ENCODE peak calls at places on chromosomes 7 and 10, in four cellular contexts. M is heart left ventricle, P is AG10803, U is neural progenitor cell. F is an unnamed sample.

GRCh38 chr7:133530682-133531081 is 277.8 kb downstream of the EXOC4 start:
- DNase-seq in M (no peak), P (peak; percentile 85), U (no peak), F (peak; percentile 36)

GRCh38 chr10:86287422-86287793 is 79.2 kb downstream of the GRID1 start:
- DNase-seq in M (no peak), P (no peak), U (no peak), F (no peak)

GRCh38 chr10:112288526-112288925 is 5.3 kb downstream of the TECTB start:
- DNase-seq in M (no peak), P (no peak), U (peak; percentile 75), F (no peak)

GRCh38 chr7:96080021-96080420 is 241.9 kb downstream of the SLC25A13 start:
- DNase-seq in M (no peak), P (no peak), U (peak; percentile 31), F (no peak)

GRCh38 chr7:101804087-101804631 is 13.3 kb upstream of the CUX1 start:
- DNase-seq in M (no peak), P (no peak), U (peak; percentile 61), F (no peak)

GRCh38 chr7:14995774-14996173 is 93.2 kb upstream of the DGKB start:
- DNase-seq in M (no peak), P (peak; percentile 5), U (no peak), F (no peak)

GRCh38 chr10:30387646-30388243 is 38.7 kb upstream of the MTPAP start:
- DNase-seq in M (no peak), P (peak; percentile 75), U (no peak), F (peak; percentile 90)

GRCh38 chr10:79189853-79190435 is 121.2 kb downstream of the ZMIZ1 start:
- DNase-seq in M (no peak), P (no peak), U (no peak), F (peak; percentile 70)

GRCh38 chr7:140304071-140304799 is 94.1 kb downstream of the SLC37A3 start:
- DNase-seq in M (no peak), P (peak; percentile 6), U (no peak), F (no peak)

GRCh38 chr7:93944673-93945072 is 23.1 kb downstream of the GNG11 start:
- DNase-seq in M (no peak), P (peak; percentile 66), U (no peak), F (no peak)

GRCh38 chr7:83520706-83521105 is 128.2 kb downstream of the SEMA3E start:
- DNase-seq in M (no peak), P (no peak), U (no peak), F (no peak)

GRCh38 chr7:137354361-137354760 is 10.8 kb upstream of the PTN start:
- DNase-seq in M (no peak), P (no peak), U (no peak), F (peak; percentile 16)

GRCh38 chr10:121708921-121709625 is 110.8 kb upstream of the FGFR2 start:
- DNase-seq in M (no peak), P (no peak), U (peak; percentile 81), F (no peak)

GRCh38 chr7:125061-125471 is 67.3 kb upstream of the FAM20C start:
- DNase-seq in M (no peak), P (no peak), U (no peak), F (no peak)

GRCh38 chr10:25797888-25798429 is 136.1 kb upstream of the MYO3A start:
- DNase-seq in M (no peak), P (no peak), U (no peak), F (no peak)

GRCh38 chr10:133422223-133422820 is 2.1 kb downstream of the SPRN start:
- DNase-seq in M (no peak), P (no peak), U (no peak), F (no peak)

GRCh38 chr7:51034531-51035264 is 252.0 kb upstream of the GRB10 start:
- DNase-seq in M (no peak), P (peak; percentile 79), U (peak; percentile 20), F (peak; percentile 25)

GRCh38 chr7:116588641-116589594 is 64.1 kb downstream of the CAV1 start:
- DNase-seq in M (no peak), P (peak; percentile 64), U (peak; percentile 68), F (peak; percentile 64)

GRCh38 chr10:101291254-101292193 is 62.3 kb upstream of the LBX1 start:
- DNase-seq in M (peak; percentile 62), P (no peak), U (peak; percentile 94), F (peak; percentile 34)
- TF ChIP-seq CTCF in M (peak; percentile 71), P (peak; percentile 51), U (peak; percentile 77), F (peak; percentile 69)

DNA sequence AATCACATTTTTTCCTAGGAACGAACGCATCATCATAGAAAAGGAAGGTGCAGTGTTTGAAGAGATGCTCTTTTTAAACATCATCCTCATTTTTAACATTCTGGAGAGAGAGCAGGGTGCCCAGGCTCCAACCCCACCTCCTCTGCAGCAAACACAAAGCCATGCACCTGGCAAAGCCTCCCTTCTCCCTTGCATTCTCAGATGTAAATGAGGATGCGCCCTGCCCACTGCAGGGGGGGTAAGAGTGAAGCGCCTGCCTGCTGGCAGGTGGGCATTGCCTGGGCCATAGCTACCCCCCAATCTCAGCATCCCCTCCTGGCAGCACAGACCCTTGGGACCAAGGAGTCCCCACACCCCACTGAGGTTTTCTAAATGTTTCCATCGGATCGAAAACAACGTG is 92.4 kb downstream of the PTPRN2 start:
- DNase-seq in M (no peak), P (no peak), U (peak; percentile 39), F (no peak)
- TF ChIP-seq CTCF in M (no peak), P (no peak), U (peak; percentile 9), F (no peak)

GRCh38 chr7:151118108-151119054 is 32.1 kb downstream of the AGAP3 start:
- DNase-seq in M (no peak), P (no peak), U (no peak), F (no peak)
- TF ChIP-seq CTCF in M (no peak), P (no peak), U (no peak), F (no peak)

DNA sequence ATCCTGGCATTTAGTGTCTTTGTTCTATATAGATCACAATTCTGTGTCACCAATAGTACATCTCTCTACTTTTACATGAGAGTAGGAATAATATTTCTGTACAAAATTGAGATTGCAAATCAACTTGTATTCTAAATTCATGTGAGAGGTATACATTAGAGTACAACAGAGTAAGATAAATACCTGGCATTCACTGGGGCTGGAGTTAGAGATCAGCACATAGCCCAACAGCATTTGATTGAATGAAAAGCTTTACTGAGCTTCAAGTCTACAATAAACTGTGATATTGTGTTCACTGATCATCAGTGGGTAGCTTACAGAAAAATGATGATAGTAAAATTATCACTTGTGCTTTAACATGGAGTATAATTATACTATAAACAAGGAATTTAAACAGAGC is 1114.7 kb downstream of the REEP3 start:
- DNase-seq in M (no peak), P (no peak), U (no peak), F (no peak)
- TF ChIP-seq CTCF in M (no peak), P (no peak), U (no peak), F (no peak)

DNA sequence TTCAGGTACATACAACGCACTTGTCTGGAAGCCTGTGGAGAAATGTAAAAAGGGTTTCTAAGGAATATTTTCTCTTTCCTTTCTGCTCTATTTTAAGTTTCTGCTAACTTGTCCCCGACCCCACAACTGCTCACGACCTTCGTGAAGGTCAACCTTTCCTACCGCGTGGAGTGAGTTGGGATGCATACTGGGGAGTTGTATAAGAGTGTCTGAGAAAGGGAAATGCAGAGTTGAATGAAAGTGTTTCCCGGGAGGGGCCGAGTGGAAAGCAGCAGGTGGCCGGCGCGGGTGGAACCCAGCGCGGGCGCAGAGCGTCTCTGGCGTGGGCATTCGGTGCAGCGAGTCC is 17.9 kb upstream of the ACBD5 start:
- DNase-seq in M (no peak), P (no peak), U (no peak), F (no peak)
- TF ChIP-seq CTCF in M (no peak), P (no peak), U (no peak), F (no peak)

GRCh38 chr10:126135177-126135576 is 238.8 kb downstream of the FANK1 start:
- DNase-seq in M (no peak), P (no peak), U (peak; percentile 52), F (peak; percentile 17)
- TF ChIP-seq CTCF in M (no peak), P (peak; percentile 13), U (peak; percentile 53), F (no peak)

GRCh38 chr7:128937647-128938523 is at the start of gene IRF5:
- DNase-seq in M (peak; percentile 61), P (no peak), U (peak; percentile 64), F (peak; percentile 40)
- TF ChIP-seq CTCF in M (no peak), P (no peak), U (no peak), F (no peak)